ENCODE peak calls at places on chromosomes 5 and 9, in five cellular contexts. One of them, this sample, is unnamed.

GRCh38 chr5:64693636-64694035 is 3.3 kb downstream of the SHISAL2B start:
- DNase-seq in aorta: no peak
- DNase-seq in upper lobe of right lung: no peak
- DNase-seq in neural progenitor cell: no peak
- DNase-seq in mesenchymal stem cell: no peak
- DNase-seq in this sample: no peak

GRCh38 chr9:70679845-70680244 is 265.4 kb upstream of the KLF9 start:
- DNase-seq in aorta: no peak
- DNase-seq in upper lobe of right lung: no peak
- DNase-seq in neural progenitor cell: no peak
- DNase-seq in mesenchymal stem cell: no peak
- DNase-seq in this sample: no peak

GRCh38 chr5:3417376-3417943 is 178.2 kb upstream of the IRX1 start:
- DNase-seq in aorta: no peak
- DNase-seq in upper lobe of right lung: no peak
- DNase-seq in neural progenitor cell: peak; percentile 19
- DNase-seq in mesenchymal stem cell: no peak
- DNase-seq in this sample: no peak

GRCh38 chr9:133249337-133249736 is 25.7 kb downstream of the ABO start:
- DNase-seq in aorta: no peak
- DNase-seq in upper lobe of right lung: no peak
- DNase-seq in neural progenitor cell: no peak
- DNase-seq in mesenchymal stem cell: no peak
- DNase-seq in this sample: no peak

GRCh38 chr5:66209794-66210193 is 65.7 kb downstream of the SREK1 start:
- DNase-seq in aorta: no peak
- DNase-seq in upper lobe of right lung: no peak
- DNase-seq in neural progenitor cell: no peak
- DNase-seq in mesenchymal stem cell: no peak
- DNase-seq in this sample: no peak

GRCh38 chr9:130914417-130915095 is 17.9 kb upstream of the QRFP start:
- DNase-seq in aorta: no peak
- DNase-seq in upper lobe of right lung: no peak
- DNase-seq in neural progenitor cell: no peak
- DNase-seq in mesenchymal stem cell: no peak
- DNase-seq in this sample: no peak

GRCh38 chr5:120778491-120779293 is 314.6 kb downstream of the PRR16 start:
- DNase-seq in aorta: no peak
- DNase-seq in upper lobe of right lung: no peak
- DNase-seq in neural progenitor cell: no peak
- DNase-seq in mesenchymal stem cell: no peak
- DNase-seq in this sample: no peak

GRCh38 chr9:106218854-106219253 is 524.5 kb downstream of the TMEM38B start:
- DNase-seq in aorta: no peak
- DNase-seq in upper lobe of right lung: no peak
- DNase-seq in neural progenitor cell: no peak
- DNase-seq in mesenchymal stem cell: no peak
- DNase-seq in this sample: no peak

GRCh38 chr5:110785356-110785755 is 46.5 kb downstream of the SLC25A46 start:
- DNase-seq in aorta: no peak
- DNase-seq in upper lobe of right lung: no peak
- DNase-seq in neural progenitor cell: no peak
- DNase-seq in mesenchymal stem cell: no peak
- DNase-seq in this sample: no peak

GRCh38 chr9:84283895-84284294 is 56.7 kb downstream of the SLC28A3 start:
- DNase-seq in aorta: no peak
- DNase-seq in upper lobe of right lung: no peak
- DNase-seq in neural progenitor cell: no peak
- DNase-seq in mesenchymal stem cell: no peak
- DNase-seq in this sample: no peak

GRCh38 chr5:74132485-74132884 is 506.5 kb downstream of the ARHGEF28 start:
- DNase-seq in aorta: no peak
- DNase-seq in upper lobe of right lung: no peak
- DNase-seq in neural progenitor cell: no peak
- DNase-seq in mesenchymal stem cell: no peak
- DNase-seq in this sample: no peak

GRCh38 chr9:4548796-4549725 is 58.8 kb downstream of the SLC1A1 start:
- DNase-seq in aorta: no peak
- DNase-seq in upper lobe of right lung: peak; percentile 65
- DNase-seq in neural progenitor cell: peak; percentile 76
- DNase-seq in mesenchymal stem cell: no peak
- DNase-seq in this sample: no peak

GRCh38 chr5:107594253-107595045 is 76.3 kb downstream of the EFNA5 start:
- DNase-seq in aorta: no peak
- DNase-seq in upper lobe of right lung: no peak
- DNase-seq in neural progenitor cell: no peak
- DNase-seq in mesenchymal stem cell: no peak
- DNase-seq in this sample: peak; percentile 9

GRCh38 chr5:127892467-127893207 is 189.4 kb downstream of the CCDC192 start:
- DNase-seq in aorta: no peak
- DNase-seq in upper lobe of right lung: no peak
- DNase-seq in neural progenitor cell: no peak
- DNase-seq in mesenchymal stem cell: peak; percentile 56
- DNase-seq in this sample: no peak

GRCh38 chr9:37551888-37552287 is 24.3 kb downstream of the FBXO10 start:
- DNase-seq in aorta: no peak
- DNase-seq in upper lobe of right lung: no peak
- DNase-seq in neural progenitor cell: no peak
- DNase-seq in mesenchymal stem cell: no peak
- DNase-seq in this sample: no peak

GRCh38 chr9:37547328-37547878 is 28.8 kb downstream of the FBXO10 start:
- DNase-seq in aorta: no peak
- DNase-seq in upper lobe of right lung: no peak
- DNase-seq in neural progenitor cell: no peak
- DNase-seq in mesenchymal stem cell: no peak
- DNase-seq in this sample: no peak

GRCh38 chr9:37551468-37551867 is 24.7 kb downstream of the FBXO10 start:
- DNase-seq in aorta: no peak
- DNase-seq in upper lobe of right lung: no peak
- DNase-seq in neural progenitor cell: no peak
- DNase-seq in mesenchymal stem cell: no peak
- DNase-seq in this sample: no peak

GRCh38 chr9:37549527-37549926 is 26.7 kb downstream of the FBXO10 start:
- DNase-seq in aorta: no peak
- DNase-seq in upper lobe of right lung: no peak
- DNase-seq in neural progenitor cell: no peak
- DNase-seq in mesenchymal stem cell: peak; percentile 8
- DNase-seq in this sample: peak; percentile 44

GRCh38 chr9:37550781-37551180 is 25.4 kb downstream of the FBXO10 start:
- DNase-seq in aorta: no peak
- DNase-seq in upper lobe of right lung: no peak
- DNase-seq in neural progenitor cell: no peak
- DNase-seq in mesenchymal stem cell: peak; percentile 5
- DNase-seq in this sample: no peak
- H3K27ac ChIP-seq in aorta: no peak overlapping the region
- H3K27ac ChIP-seq in upper lobe of right lung: no peak overlapping the region
- H3K27ac ChIP-seq in neural progenitor cell: no peak overlapping the region
- H3K27ac ChIP-seq in mesenchymal stem cell: no peak overlapping the region
- H3K27ac ChIP-seq in this sample: peak overlapping the region; percentile 36

DNA sequence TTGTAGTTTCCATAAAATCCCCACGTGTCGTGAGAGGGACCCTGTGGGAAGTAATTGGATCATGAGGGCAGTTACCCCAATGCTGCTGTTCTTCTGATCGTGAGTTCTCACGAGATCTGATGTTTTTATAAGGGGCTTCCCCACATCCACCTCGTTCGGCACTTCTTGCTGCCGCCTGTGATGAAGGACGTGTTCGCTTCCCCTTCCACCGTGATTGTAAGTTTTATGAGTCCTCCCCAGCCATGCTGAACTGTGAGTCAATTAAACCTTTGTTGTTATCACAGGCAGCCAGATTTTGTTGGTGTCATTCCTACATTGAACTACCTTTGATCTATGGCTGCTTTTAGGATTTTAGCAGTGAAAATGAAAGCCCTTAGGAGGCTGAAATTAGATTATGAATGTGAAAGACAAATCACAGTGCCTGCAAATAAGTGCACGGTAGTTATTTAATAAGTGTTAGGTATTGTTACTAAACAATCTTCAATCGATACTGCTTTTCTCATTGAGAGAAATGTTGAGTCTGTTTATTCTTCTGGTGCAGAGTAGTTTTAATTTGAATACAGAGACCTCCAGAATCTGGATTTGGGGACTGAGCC is 68.0 kb upstream of the C6 start:
- DNase-seq in aorta: no peak
- DNase-seq in upper lobe of right lung: no peak
- DNase-seq in neural progenitor cell: no peak
- DNase-seq in mesenchymal stem cell: no peak
- DNase-seq in this sample: no peak
- H3K4me3 ChIP-seq in aorta: no peak overlapping the region
- H3K4me3 ChIP-seq in upper lobe of right lung: no peak overlapping the region
- H3K4me3 ChIP-seq in neural progenitor cell: no peak overlapping the region
- H3K4me3 ChIP-seq in mesenchymal stem cell: no peak overlapping the region
- H3K4me3 ChIP-seq in this sample: no peak overlapping the region

GRCh38 chr5:148535190-148535589 is 119.1 kb downstream of the HTR4 start:
- DNase-seq in aorta: no peak
- DNase-seq in upper lobe of right lung: no peak
- DNase-seq in neural progenitor cell: no peak
- DNase-seq in mesenchymal stem cell: no peak
- DNase-seq in this sample: no peak

DNA sequence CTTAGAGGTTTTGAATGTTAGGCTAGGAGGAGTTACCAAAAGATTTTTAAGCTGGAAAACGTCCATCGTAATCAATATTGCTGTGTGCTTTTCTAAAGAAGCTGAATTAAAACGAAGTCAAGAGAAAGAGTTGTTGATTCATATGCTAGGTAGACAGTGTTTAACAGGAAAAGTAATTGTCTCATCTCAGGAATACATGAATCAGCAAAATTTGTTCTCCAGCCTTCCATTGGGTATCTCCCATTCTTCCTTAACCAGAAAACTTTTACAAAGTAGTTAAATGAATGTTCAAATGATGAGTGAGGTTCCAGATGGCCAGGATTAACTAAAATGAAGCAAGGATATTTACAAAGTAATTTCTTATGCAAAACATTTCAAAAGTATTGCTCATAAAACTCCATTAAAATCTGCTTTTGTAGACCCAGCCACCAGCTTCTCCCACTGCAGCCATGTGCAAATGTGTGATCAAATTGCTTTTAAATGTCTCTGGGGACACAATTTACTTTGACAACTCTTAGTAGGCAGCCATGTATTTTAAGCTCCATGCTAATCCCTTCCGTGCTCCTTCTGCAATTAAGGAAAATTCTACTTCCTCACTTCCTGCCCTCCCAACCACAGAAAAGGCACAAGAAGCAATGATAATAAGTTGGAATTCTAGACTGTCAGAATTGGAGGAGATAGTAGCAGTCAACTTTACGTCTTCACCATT is 121.2 kb downstream of the HTR4 start:
- DNase-seq in aorta: no peak
- DNase-seq in upper lobe of right lung: no peak
- DNase-seq in neural progenitor cell: no peak
- DNase-seq in mesenchymal stem cell: no peak
- DNase-seq in this sample: no peak
- H3K27ac ChIP-seq in aorta: no peak overlapping the region
- H3K27ac ChIP-seq in upper lobe of right lung: no peak overlapping the region
- H3K27ac ChIP-seq in neural progenitor cell: no peak overlapping the region
- H3K27ac ChIP-seq in mesenchymal stem cell: no peak overlapping the region
- H3K27ac ChIP-seq in this sample: no peak overlapping the region

GRCh38 chr5:136080483-136081180 is 51.8 kb downstream of the TGFBI start:
- DNase-seq in aorta: peak; percentile 95
- DNase-seq in upper lobe of right lung: peak; percentile 94
- DNase-seq in neural progenitor cell: peak; percentile 85
- DNase-seq in mesenchymal stem cell: peak; percentile 90
- DNase-seq in this sample: peak; percentile 83
- H3K4me3 ChIP-seq in aorta: no peak overlapping the region
- H3K4me3 ChIP-seq in upper lobe of right lung: peak overlapping the region; percentile 49
- H3K4me3 ChIP-seq in neural progenitor cell: peak overlapping the region; percentile 45
- H3K4me3 ChIP-seq in mesenchymal stem cell: peak overlapping the region; percentile 83
- H3K4me3 ChIP-seq in this sample: no peak overlapping the region

GRCh38 chr9:95062601-95063065 is 254.9 kb downstream of the FANCC start:
- DNase-seq in aorta: no peak
- DNase-seq in upper lobe of right lung: no peak
- DNase-seq in neural progenitor cell: no peak
- DNase-seq in mesenchymal stem cell: no peak
- DNase-seq in this sample: no peak
- H3K27ac ChIP-seq in aorta: peak overlapping the region; percentile 29
- H3K27ac ChIP-seq in upper lobe of right lung: no peak overlapping the region
- H3K27ac ChIP-seq in neural progenitor cell: no peak overlapping the region
- H3K27ac ChIP-seq in mesenchymal stem cell: no peak overlapping the region
- H3K27ac ChIP-seq in this sample: no peak overlapping the region

DNA sequence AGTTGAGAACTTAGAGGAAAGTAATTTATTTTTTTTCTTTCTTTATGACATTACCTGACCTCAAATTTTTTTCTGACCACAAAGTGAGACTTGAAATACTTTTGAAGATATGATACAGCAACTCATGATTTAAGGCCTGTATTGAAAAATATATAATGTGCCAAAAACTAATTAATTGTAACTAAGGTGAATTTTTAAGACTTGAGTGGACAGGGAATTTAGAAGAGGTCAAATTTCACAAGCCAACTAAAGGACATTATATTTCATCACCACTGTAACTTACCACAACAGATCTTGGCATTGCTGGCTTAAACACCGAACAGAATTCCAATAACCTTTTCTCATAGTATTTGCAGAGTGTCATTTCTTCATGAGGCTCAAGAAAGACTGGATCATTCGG is 1.8 kb downstream of the CCNH start:
- DNase-seq in aorta: no peak
- DNase-seq in upper lobe of right lung: no peak
- DNase-seq in neural progenitor cell: no peak
- DNase-seq in mesenchymal stem cell: peak; percentile 72
- DNase-seq in this sample: no peak
- H3K4me3 ChIP-seq in aorta: no peak overlapping the region
- H3K4me3 ChIP-seq in upper lobe of right lung: peak overlapping the region; percentile 76
- H3K4me3 ChIP-seq in neural progenitor cell: no peak overlapping the region
- H3K4me3 ChIP-seq in mesenchymal stem cell: peak overlapping the region; percentile 93
- H3K4me3 ChIP-seq in this sample: no peak overlapping the region

GRCh38 chr5:15837584-15838289 is 337.8 kb downstream of the FBXL7 start:
- DNase-seq in aorta: no peak
- DNase-seq in upper lobe of right lung: no peak
- DNase-seq in neural progenitor cell: no peak
- DNase-seq in mesenchymal stem cell: no peak
- DNase-seq in this sample: no peak

GRCh38 chr5:15833365-15833764 is 333.4 kb downstream of the FBXL7 start:
- DNase-seq in aorta: no peak
- DNase-seq in upper lobe of right lung: no peak
- DNase-seq in neural progenitor cell: no peak
- DNase-seq in mesenchymal stem cell: no peak
- DNase-seq in this sample: no peak

GRCh38 chr5:15831408-15831807 is 331.4 kb downstream of the FBXL7 start:
- DNase-seq in aorta: no peak
- DNase-seq in upper lobe of right lung: no peak
- DNase-seq in neural progenitor cell: no peak
- DNase-seq in mesenchymal stem cell: no peak
- DNase-seq in this sample: no peak

GRCh38 chr5:15835514-15835913 is 335.5 kb downstream of the FBXL7 start:
- DNase-seq in aorta: no peak
- DNase-seq in upper lobe of right lung: no peak
- DNase-seq in neural progenitor cell: no peak
- DNase-seq in mesenchymal stem cell: no peak
- DNase-seq in this sample: no peak

GRCh38 chr5:15834596-15835245 is 334.7 kb downstream of the FBXL7 start:
- DNase-seq in aorta: no peak
- DNase-seq in upper lobe of right lung: no peak
- DNase-seq in neural progenitor cell: no peak
- DNase-seq in mesenchymal stem cell: peak; percentile 21
- DNase-seq in this sample: no peak
- H3K27ac ChIP-seq in aorta: no peak overlapping the region
- H3K27ac ChIP-seq in upper lobe of right lung: no peak overlapping the region
- H3K27ac ChIP-seq in neural progenitor cell: no peak overlapping the region
- H3K27ac ChIP-seq in mesenchymal stem cell: peak overlapping the region; percentile 63
- H3K27ac ChIP-seq in this sample: no peak overlapping the region

GRCh38 chr9:95008151-95008771 is 281.8 kb downstream of the AOPEP start:
- DNase-seq in aorta: no peak
- DNase-seq in upper lobe of right lung: no peak
- DNase-seq in neural progenitor cell: no peak
- DNase-seq in mesenchymal stem cell: no peak
- DNase-seq in this sample: peak; percentile 77
- H3K4me3 ChIP-seq in aorta: peak overlapping the region; percentile 92
- H3K4me3 ChIP-seq in upper lobe of right lung: peak overlapping the region; percentile 73
- H3K4me3 ChIP-seq in neural progenitor cell: no peak overlapping the region
- H3K4me3 ChIP-seq in mesenchymal stem cell: no peak overlapping the region
- H3K4me3 ChIP-seq in this sample: no peak overlapping the region

This sample was measured in thyroid gland.